ENCODE peak calls at places on chromosomes 3 and 15, in four cellular contexts. One of them, this sample, is unnamed.

GRCh38 chr3:127077068-127077467 is 94.2 kb downstream of the PLXNA1 start:
- DNase-seq in fibroblast of mammary gland: no peak
- DNase-seq in HCT116: no peak
- DNase-seq in activated B cell treated with CpG ODN at 0.5 μM for 24 hours: no peak
- DNase-seq in this sample: no peak

GRCh38 chr15:100818927-100819326 is 60.7 kb upstream of the ALDH1A3 start:
- DNase-seq in fibroblast of mammary gland: peak
- DNase-seq in activated B cell treated with CpG ODN at 0.5 μM for 24 hours: no peak
- DNase-seq in HCT116: no peak
- DNase-seq in this sample: no peak

GRCh38 chr3:50351318-50351687 is 641 bp downstream of the CYB561D2 start:
- DNase-seq in fibroblast of mammary gland: no peak
- DNase-seq in activated B cell treated with CpG ODN at 0.5 μM for 24 hours: no peak
- DNase-seq in HCT116: no peak
- DNase-seq in this sample: no peak

GRCh38 chr15:43329222-43329959 is 982 bp downstream of the LCMT2 start:
- DNase-seq in fibroblast of mammary gland: peak
- DNase-seq in activated B cell treated with CpG ODN at 0.5 μM for 24 hours: no peak
- DNase-seq in HCT116: no peak
- DNase-seq in this sample: peak

GRCh38 chr3:27657404-27657803 is 64.7 kb downstream of the EOMES start:
- DNase-seq in fibroblast of mammary gland: no peak
- DNase-seq in HCT116: no peak
- DNase-seq in activated B cell treated with CpG ODN at 0.5 μM for 24 hours: no peak
- DNase-seq in this sample: no peak

GRCh38 chr15:25611603-25612002 is 172.8 kb upstream of the UBE3A start:
- DNase-seq in fibroblast of mammary gland: peak
- DNase-seq in activated B cell treated with CpG ODN at 0.5 μM for 24 hours: no peak
- DNase-seq in HCT116: no peak
- DNase-seq in this sample: no peak

GRCh38 chr3:69433016-69433937 is 47.4 kb upstream of the FRMD4B start:
- DNase-seq in activated B cell treated with CpG ODN at 0.5 μM for 24 hours: no peak
- DNase-seq in fibroblast of mammary gland: no peak
- DNase-seq in HCT116: no peak
- DNase-seq in this sample: no peak

GRCh38 chr3:186613637-186614265 is 891 bp downstream of the AHSG start:
- DNase-seq in HCT116: no peak
- DNase-seq in fibroblast of mammary gland: no peak
- DNase-seq in activated B cell treated with CpG ODN at 0.5 μM for 24 hours: no peak
- DNase-seq in this sample: no peak

GRCh38 chr15:92140802-92141201 is 252.9 kb upstream of the ST8SIA2 start:
- DNase-seq in HCT116: no peak
- DNase-seq in fibroblast of mammary gland: no peak
- DNase-seq in activated B cell treated with CpG ODN at 0.5 μM for 24 hours: no peak
- DNase-seq in this sample: no peak

GRCh38 chr3:121869731-121870130 is 24.5 kb upstream of the SLC15A2 start:
- DNase-seq in fibroblast of mammary gland: no peak
- DNase-seq in activated B cell treated with CpG ODN at 0.5 μM for 24 hours: no peak
- DNase-seq in HCT116: no peak
- DNase-seq in this sample: no peak

GRCh38 chr15:96322401-96323249 is 7.9 kb upstream of the NR2F2 start:
- DNase-seq in fibroblast of mammary gland: peak
- DNase-seq in activated B cell treated with CpG ODN at 0.5 μM for 24 hours: no peak
- DNase-seq in HCT116: no peak
- DNase-seq in this sample: peak

GRCh38 chr3:101865751-101866509 is 16.6 kb downstream of the NFKBIZ start:
- DNase-seq in fibroblast of mammary gland: no peak
- DNase-seq in HCT116: peak
- DNase-seq in activated B cell treated with CpG ODN at 0.5 μM for 24 hours: no peak
- DNase-seq in this sample: no peak

GRCh38 chr3:118782755-118783202 is 251.9 kb downstream of the IGSF11 start:
- DNase-seq in HCT116: peak
- DNase-seq in activated B cell treated with CpG ODN at 0.5 μM for 24 hours: no peak
- DNase-seq in fibroblast of mammary gland: no peak
- DNase-seq in this sample: no peak

GRCh38 chr15:76566276-76566675 is 229.7 kb downstream of the ISL2 start:
- DNase-seq in HCT116: no peak
- DNase-seq in fibroblast of mammary gland: peak
- DNase-seq in activated B cell treated with CpG ODN at 0.5 μM for 24 hours: no peak
- DNase-seq in this sample: no peak

GRCh38 chr15:26771917-26772587 is 814 bp downstream of the GABRB3 start:
- DNase-seq in activated B cell treated with CpG ODN at 0.5 μM for 24 hours: no peak
- DNase-seq in HCT116: no peak
- DNase-seq in fibroblast of mammary gland: no peak
- DNase-seq in this sample: no peak

GRCh38 chr15:31324739-31325431 is 1.8 kb upstream of the KLF13 start:
- DNase-seq in fibroblast of mammary gland: no peak
- DNase-seq in activated B cell treated with CpG ODN at 0.5 μM for 24 hours: no peak
- DNase-seq in HCT116: no peak
- DNase-seq in this sample: no peak

GRCh38 chr15:41984622-41985021 is 12.3 kb upstream of the EHD4 start:
- DNase-seq in fibroblast of mammary gland: no peak
- DNase-seq in activated B cell treated with CpG ODN at 0.5 μM for 24 hours: no peak
- DNase-seq in HCT116: no peak
- DNase-seq in this sample: no peak

GRCh38 chr15:51727141-51727897 is 10.1 kb downstream of the LYSMD2 start:
- DNase-seq in fibroblast of mammary gland: peak
- DNase-seq in HCT116: no peak
- DNase-seq in activated B cell treated with CpG ODN at 0.5 μM for 24 hours: no peak
- DNase-seq in this sample: no peak

GRCh38 chr3:105823149-105823866 is 45.5 kb downstream of the CBLB start:
- DNase-seq in activated B cell treated with CpG ODN at 0.5 μM for 24 hours: no peak
- DNase-seq in fibroblast of mammary gland: peak
- DNase-seq in HCT116: peak
- DNase-seq in this sample: no peak

GRCh38 chr3:140850210-140850955 is 91.3 kb upstream of the SLC25A36 start:
- DNase-seq in activated B cell treated with CpG ODN at 0.5 μM for 24 hours: no peak
- DNase-seq in HCT116: no peak
- DNase-seq in fibroblast of mammary gland: no peak
- DNase-seq in this sample: no peak

GRCh38 chr15:60421544-60421943 is 23.8 kb upstream of the ANXA2 start:
- DNase-seq in fibroblast of mammary gland: peak
- DNase-seq in activated B cell treated with CpG ODN at 0.5 μM for 24 hours: no peak
- DNase-seq in HCT116: no peak
- DNase-seq in this sample: no peak

GRCh38 chr15:77107531-77108355 is 36.8 kb upstream of the TSPAN3 start:
- DNase-seq in activated B cell treated with CpG ODN at 0.5 μM for 24 hours: no peak
- DNase-seq in HCT116: no peak
- DNase-seq in fibroblast of mammary gland: peak
- DNase-seq in this sample: peak

GRCh38 chr3:102074951-102075350 is 225.6 kb downstream of the NFKBIZ start:
- DNase-seq in fibroblast of mammary gland: peak
- DNase-seq in HCT116: no peak
- DNase-seq in activated B cell treated with CpG ODN at 0.5 μM for 24 hours: no peak
- DNase-seq in this sample: no peak

GRCh38 chr15:80892414-80892813 is 97.2 kb downstream of the MESD start:
- DNase-seq in activated B cell treated with CpG ODN at 0.5 μM for 24 hours: no peak
- DNase-seq in fibroblast of mammary gland: no peak
- DNase-seq in HCT116: no peak
- DNase-seq in this sample: no peak

GRCh38 chr15:94858011-94858410 is 626.6 kb downstream of the MCTP2 start:
- DNase-seq in HCT116: no peak
- DNase-seq in fibroblast of mammary gland: no peak
- DNase-seq in activated B cell treated with CpG ODN at 0.5 μM for 24 hours: no peak
- DNase-seq in this sample: no peak

GRCh38 chr15:77039217-77039533 is 31.7 kb downstream of the TSPAN3 start:
- DNase-seq in HCT116: no peak
- DNase-seq in activated B cell treated with CpG ODN at 0.5 μM for 24 hours: no peak
- DNase-seq in fibroblast of mammary gland: no peak
- DNase-seq in this sample: no peak

GRCh38 chr15:46961795-46962194 is 755.5 kb upstream of the SEMA6D start:
- DNase-seq in fibroblast of mammary gland: no peak
- DNase-seq in activated B cell treated with CpG ODN at 0.5 μM for 24 hours: no peak
- DNase-seq in HCT116: no peak
- DNase-seq in this sample: no peak

GRCh38 chr3:104596551-104596950 is 770.2 kb upstream of the ALCAM start:
- DNase-seq in fibroblast of mammary gland: peak
- DNase-seq in activated B cell treated with CpG ODN at 0.5 μM for 24 hours: no peak
- DNase-seq in HCT116: peak
- DNase-seq in this sample: no peak

GRCh38 chr3:153063337-153063736 is 98.7 kb upstream of the RAP2B start:
- DNase-seq in HCT116: no peak
- DNase-seq in activated B cell treated with CpG ODN at 0.5 μM for 24 hours: no peak
- DNase-seq in fibroblast of mammary gland: no peak
- DNase-seq in this sample: no peak

GRCh38 chr3:51874411-51874810 is 990 bp downstream of the IQCF5 start:
- DNase-seq in fibroblast of mammary gland: no peak
- DNase-seq in HCT116: no peak
- DNase-seq in activated B cell treated with CpG ODN at 0.5 μM for 24 hours: no peak
- DNase-seq in this sample: no peak
- TF ChIP-seq CTCF in fibroblast of mammary gland: no peak
- TF ChIP-seq CTCF in HCT116: no peak
- TF ChIP-seq CTCF in activated B cell treated with CpG ODN at 0.5 μM for 24 hours: no peak
- TF ChIP-seq CTCF in this sample: no peak

GRCh38 chr3:194274424-194275085 is 76.6 kb downstream of the CPN2 start:
- DNase-seq in activated B cell treated with CpG ODN at 0.5 μM for 24 hours: no peak
- DNase-seq in fibroblast of mammary gland: peak
- DNase-seq in HCT116: peak
- DNase-seq in this sample: no peak
- TF ChIP-seq CTCF in activated B cell treated with CpG ODN at 0.5 μM for 24 hours: no peak
- TF ChIP-seq CTCF in fibroblast of mammary gland: no peak
- TF ChIP-seq CTCF in HCT116: no peak
- TF ChIP-seq CTCF in this sample: no peak

GRCh38 chr15:79025201-79025600 is 65.4 kb downstream of the RASGRF1 start:
- DNase-seq in activated B cell treated with CpG ODN at 0.5 μM for 24 hours: peak
- DNase-seq in fibroblast of mammary gland: no peak
- DNase-seq in HCT116: no peak
- DNase-seq in this sample: no peak
- TF ChIP-seq CTCF in activated B cell treated with CpG ODN at 0.5 μM for 24 hours: no peak
- TF ChIP-seq CTCF in fibroblast of mammary gland: no peak
- TF ChIP-seq CTCF in HCT116: peak
- TF ChIP-seq CTCF in this sample: peak

GRCh38 chr15:90161946-90162345 is 39.2 kb upstream of the SEMA4B start:
- DNase-seq in HCT116: no peak
- DNase-seq in activated B cell treated with CpG ODN at 0.5 μM for 24 hours: no peak
- DNase-seq in fibroblast of mammary gland: no peak
- DNase-seq in this sample: no peak
- TF ChIP-seq CTCF in HCT116: no peak
- TF ChIP-seq CTCF in activated B cell treated with CpG ODN at 0.5 μM for 24 hours: no peak
- TF ChIP-seq CTCF in fibroblast of mammary gland: no peak
- TF ChIP-seq CTCF in this sample: no peak

DNA sequence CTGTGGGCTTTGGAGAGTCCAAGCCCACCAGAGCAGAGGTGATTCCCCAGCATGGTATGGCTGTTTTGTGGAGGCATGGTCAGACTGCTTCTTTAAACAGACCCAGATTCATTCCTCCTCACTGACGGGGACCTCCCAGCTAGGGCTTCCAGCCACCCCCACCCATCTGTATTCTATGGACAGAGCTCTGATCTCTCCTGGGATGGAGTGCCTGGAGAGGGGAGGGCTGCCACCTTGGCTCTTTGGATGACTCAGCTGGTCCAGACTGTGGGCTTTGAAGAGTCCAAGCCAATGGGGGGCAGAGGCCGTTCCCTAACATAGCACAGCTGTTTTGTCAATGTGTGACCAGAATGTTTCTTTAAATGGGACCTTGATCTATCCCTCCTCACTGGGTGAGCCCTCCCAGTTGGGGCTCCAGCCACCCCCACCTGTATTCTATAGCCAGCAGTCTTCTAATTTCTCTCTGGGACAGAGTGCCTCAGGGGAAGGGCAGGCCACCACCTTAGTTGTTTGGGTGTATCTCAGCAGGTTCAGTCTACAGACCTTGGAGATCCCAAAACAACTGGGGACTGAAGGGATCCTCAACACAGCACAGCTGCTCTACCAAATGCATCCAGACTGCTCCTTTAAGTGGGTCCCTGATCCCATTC is 122.0 kb upstream of the OSTN start:
- DNase-seq in activated B cell treated with CpG ODN at 0.5 μM for 24 hours: no peak
- DNase-seq in HCT116: no peak
- DNase-seq in fibroblast of mammary gland: no peak
- DNase-seq in this sample: no peak
- TF ChIP-seq CTCF in activated B cell treated with CpG ODN at 0.5 μM for 24 hours: no peak
- TF ChIP-seq CTCF in HCT116: no peak
- TF ChIP-seq CTCF in fibroblast of mammary gland: no peak
- TF ChIP-seq CTCF in this sample: no peak